ENCODE peak calls at places on chromosome 3, in five cellular contexts. F, E, G, T and J are unnamed samples.

GRCh38 chr3:45003859-45004258 is 22.2 kb upstream of the CLEC3B start:
- DNase-seq in T (no peak), G (no peak), E (no peak), F (no peak), J (no peak)

GRCh38 chr3:171229173-171229572 is 202.7 kb upstream of the SLC2A2 start:
- DNase-seq in F (no peak), T (no peak), E (no peak), G (no peak), J (no peak)

GRCh38 chr3:8095724-8096123 is 405.9 kb upstream of the LMCD1 start:
- DNase-seq in E (no peak), T (peak), F (peak), G (no peak), J (no peak)

GRCh38 chr3:18297131-18297530 is 128.0 kb downstream of the SATB1 start:
- DNase-seq in F (no peak), E (no peak), G (no peak), T (no peak), J (no peak)

GRCh38 chr3:157089455-157090221 is 70.3 kb downstream of the CCNL1 start:
- DNase-seq in T (no peak), G (no peak), E (peak), F (no peak), J (no peak)

GRCh38 chr3:64651791-64652241 is 36.0 kb downstream of the ADAMTS9 start:
- DNase-seq in F (no peak), T (peak), G (no peak), E (peak), J (no peak)

GRCh38 chr3:105359098-105359762 is 7.5 kb upstream of the ALCAM start:
- DNase-seq in E (peak), F (no peak), G (no peak), T (peak), J (no peak)

GRCh38 chr3:62951037-62951613 is 75.9 kb upstream of the CADPS start:
- DNase-seq in G (no peak), E (no peak), F (no peak), T (no peak), J (no peak)

GRCh38 chr3:37768107-37768809 is 93.4 kb upstream of the CTDSPL start:
- DNase-seq in T (no peak), F (no peak), E (peak), G (no peak), J (no peak)

GRCh38 chr3:190038050-190038631 is 82.6 kb downstream of the P3H2 start:
- DNase-seq in F (no peak), G (no peak), T (peak), E (peak), J (no peak)

GRCh38 chr3:126945891-126946290 is 37.0 kb upstream of the PLXNA1 start:
- DNase-seq in T (no peak), F (no peak), G (no peak), E (no peak), J (no peak)

GRCh38 chr3:102089904-102090492 is 240.7 kb downstream of the NFKBIZ start:
- DNase-seq in T (peak), E (peak), G (no peak), F (no peak), J (peak)

GRCh38 chr3:111373861-111374260 is 168.1 kb upstream of the CD96 start:
- DNase-seq in F (no peak), T (peak), G (no peak), E (peak), J (no peak)

GRCh38 chr3:111882799-111883198 is 23.7 kb downstream of the PHLDB2 start:
- DNase-seq in F (no peak), G (no peak), T (peak), E (no peak), J (no peak)

GRCh38 chr3:12578742-12579141 is 21.9 kb downstream of the MKRN2 start:
- DNase-seq in E (no peak), T (no peak), G (no peak), F (no peak), J (no peak)

GRCh38 chr3:4071481-4072184 is 231.5 kb upstream of the SETMAR start:
- DNase-seq in T (no peak), G (no peak), F (no peak), E (no peak), J (no peak)

GRCh38 chr3:48581621-48582481 is 13.3 kb downstream of the COL7A1 start:
- DNase-seq in G (no peak), F (no peak), T (no peak), E (no peak), J (no peak)

GRCh38 chr3:81395739-81396138 is 365.7 kb downstream of the GBE1 start:
- DNase-seq in E (no peak), G (no peak), F (peak), T (peak), J (no peak)

GRCh38 chr3:121126378-121127035 is 218.5 kb downstream of the STXBP5L start:
- DNase-seq in E (no peak), T (no peak), G (no peak), F (no peak), J (no peak)

GRCh38 chr3:99023590-99024192 is 122.2 kb upstream of the DCBLD2 start:
- DNase-seq in G (no peak), T (peak), E (peak), F (no peak), J (no peak)

GRCh38 chr3:17500618-17501017 is 241.8 kb downstream of the TBC1D5 start:
- DNase-seq in E (peak), T (no peak), F (no peak), G (no peak), J (no peak)

GRCh38 chr3:48543271-48543866 is 13.2 kb downstream of the PFKFB4 start:
- DNase-seq in G (no peak), T (peak), F (peak), E (no peak), J (no peak)

GRCh38 chr3:29642393-29643033 is 361.6 kb downstream of the RBMS3 start:
- DNase-seq in F (peak), T (peak), E (peak), G (no peak), J (no peak)